ENCODE peak calls at places on chromosomes 6 and 20, in eight cellular contexts. S is fibroblast of lung, P is pancreas, D is heart left ventricle, T is WERI-Rb-1, K is mammary epithelial cell, M is PC-3, W is GM23338. Q is an unnamed sample.

GRCh38 chr6:157486632-157487031 is 105.6 kb downstream of the ZDHHC14 start:
- DNase-seq in S (no peak), P (no peak), D (no peak), T (no peak), K (no peak), M (no peak), W (no peak), Q (no peak)

GRCh38 chr6:132275253-132275970 is 125.9 kb downstream of the MOXD1 start:
- DNase-seq in S (no peak), P (no peak), D (no peak), T (no peak), K (no peak), M (no peak), W (peak), Q (no peak)

GRCh38 chr6:37822851-37823682 is 3.5 kb downstream of the ZFAND3 start:
- DNase-seq in S (no peak), P (no peak), D (no peak), T (no peak), K (peak), M (peak), W (peak), Q (no peak)

GRCh38 chr6:13357551-13358075 is 29.3 kb upstream of the TBC1D7 start:
- DNase-seq in S (peak), P (no peak), D (no peak), T (no peak), K (no peak), M (no peak), W (peak), Q (no peak)

GRCh38 chr6:154542747-154543146 is 32.3 kb upstream of the CNKSR3 start:
- DNase-seq in S (no peak), P (no peak), D (no peak), T (no peak), K (no peak), M (no peak), W (peak), Q (no peak)

GRCh38 chr6:12115492-12115891 is 103.4 kb downstream of the HIVEP1 start:
- DNase-seq in S (no peak), P (no peak), D (no peak), T (no peak), K (no peak), M (no peak), W (no peak), Q (no peak)

GRCh38 chr20:61328906-61329558 is 77.0 kb downstream of the CDH4 start:
- DNase-seq in S (peak), P (no peak), D (no peak), T (no peak), K (no peak), M (no peak), W (no peak), Q (peak)

GRCh38 chr6:13444604-13445003 is 42.8 kb downstream of the GFOD1 start:
- DNase-seq in S (no peak), P (no peak), D (no peak), T (no peak), K (no peak), M (no peak), W (no peak), Q (no peak)

GRCh38 chr20:32336918-32337347 is 21.2 kb upstream of the ASXL1 start:
- DNase-seq in S (peak), P (no peak), D (no peak), T (no peak), K (no peak), M (peak), W (peak), Q (no peak)

GRCh38 chr20:49515588-49515987 is 33.1 kb upstream of the KCNB1 start:
- DNase-seq in S (no peak), P (no peak), D (no peak), T (no peak), K (no peak), M (no peak), W (no peak), Q (no peak)

GRCh38 chr6:131059486-131059885 is 3.6 kb downstream of the EPB41L2 start:
- DNase-seq in S (peak), P (no peak), D (no peak), T (no peak), K (no peak), M (peak), W (no peak), Q (no peak)

GRCh38 chr20:991850-992249 is 10.3 kb downstream of the RSPO4 start:
- DNase-seq in S (no peak), P (no peak), D (no peak), T (no peak), K (no peak), M (no peak), W (peak), Q (no peak)

GRCh38 chr6:107398005-107398404 is 61.4 kb downstream of the PDSS2 start:
- DNase-seq in S (no peak), P (no peak), D (no peak), T (no peak), K (no peak), M (no peak), W (no peak), Q (no peak)

GRCh38 chr20:5143856-5144255 is 17.0 kb downstream of the CDS2 start:
- DNase-seq in S (no peak), P (no peak), D (no peak), T (no peak), K (no peak), M (no peak), W (no peak), Q (no peak)

GRCh38 chr6:147322299-147323162 is 118.3 kb downstream of the STXBP5 start:
- DNase-seq in S (peak), P (no peak), D (no peak), T (no peak), K (no peak), M (no peak), W (no peak), Q (no peak)

GRCh38 chr6:118372413-118372812 is 175.7 kb upstream of the PLN start:
- DNase-seq in S (peak), P (no peak), D (peak), T (peak), K (peak), M (no peak), W (no peak), Q (no peak)

GRCh38 chr6:84258866-84259265 is 31.4 kb upstream of the CEP162 start:
- DNase-seq in S (no peak), P (no peak), D (no peak), T (no peak), K (no peak), M (no peak), W (no peak), Q (no peak)

GRCh38 chr6:87971605-87972262 is 75.9 kb upstream of the SPACA1 start:
- DNase-seq in S (no peak), P (no peak), D (no peak), T (peak), K (no peak), M (no peak), W (no peak), Q (no peak)

GRCh38 chr6:87965806-87966205 is 81.8 kb upstream of the SPACA1 start:
- DNase-seq in S (no peak), P (no peak), D (no peak), T (no peak), K (no peak), M (no peak), W (no peak), Q (no peak)

GRCh38 chr6:87972279-87972678 is 75.4 kb upstream of the SPACA1 start:
- DNase-seq in S (no peak), P (no peak), D (no peak), T (no peak), K (no peak), M (no peak), W (no peak), Q (no peak)

GRCh38 chr6:87968435-87969278 is 79.0 kb upstream of the SPACA1 start:
- DNase-seq in S (peak), P (no peak), D (no peak), T (no peak), K (no peak), M (peak), W (peak), Q (no peak)
- TF ChIP-seq CTCF in S (no peak), P (no peak), D (no peak), T (no peak), K (no peak), M (no peak), W (peak), Q (no peak)

GRCh38 chr6:43050981-43051380 is 2.7 kb downstream of the CUL7 start:
- DNase-seq in S (no peak), P (no peak), D (no peak), T (no peak), K (no peak), M (no peak), W (no peak), Q (no peak)

GRCh38 chr6:43053545-43054205 is at the start of gene CUL7:
- DNase-seq in S (peak), P (peak), D (peak), T (peak), K (peak), M (peak), W (peak), Q (peak)

GRCh38 chr6:43052842-43053544 is 658 bp downstream of the CUL7 start:
- DNase-seq in S (peak), P (peak), D (peak), T (no peak), K (peak), M (no peak), W (peak), Q (no peak)

GRCh38 chr6:43054206-43054943 is 724 bp upstream of the CUL7 start:
- DNase-seq in S (no peak), P (no peak), D (no peak), T (no peak), K (no peak), M (no peak), W (peak), Q (no peak)

GRCh38 chr6:43052225-43052841 is 1.3 kb downstream of the CUL7 start:
- DNase-seq in S (no peak), P (no peak), D (no peak), T (no peak), K (no peak), M (no peak), W (no peak), Q (no peak)
- H3K27ac ChIP-seq in S (no peak), P (no peak), D (peak), T (peak), K (no peak), M (no peak), W (peak), Q (no peak)

DNA sequence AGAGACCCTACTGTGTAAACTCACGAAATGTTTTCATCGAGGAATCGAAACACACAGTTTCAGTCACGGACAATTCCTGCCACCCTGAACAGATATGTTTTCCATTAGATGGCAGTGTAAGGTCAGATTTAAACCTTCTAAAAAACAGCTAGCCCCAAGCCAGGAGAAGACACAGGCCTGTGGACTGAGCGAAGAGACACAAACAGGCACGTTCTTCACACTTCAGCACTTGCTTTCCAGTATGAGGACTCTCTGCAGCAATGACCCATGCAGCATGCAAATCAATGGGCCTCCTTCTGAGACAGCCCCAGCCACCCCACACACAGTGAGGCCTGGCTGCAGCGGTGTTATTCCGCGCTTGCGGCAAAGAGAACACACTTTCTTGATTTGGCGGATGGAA is 31.9 kb downstream of the HUS1B start:
- DNase-seq in S (peak), P (no peak), D (no peak), T (no peak), K (no peak), M (peak), W (peak), Q (no peak)
- TF ChIP-seq CTCF in S (peak), P (no peak), D (peak), T (peak), K (no peak), M (peak), W (peak), Q (no peak)

GRCh38 chr20:56808732-56809131 is 179.6 kb downstream of the TFAP2C start:
- DNase-seq in S (no peak), P (no peak), D (no peak), T (no peak), K (peak), M (no peak), W (no peak), Q (no peak)
- H3K27ac ChIP-seq in S (no peak), P (no peak), D (no peak), T (no peak), K (peak), M (no peak), W (no peak), Q (no peak)

GRCh38 chr6:86192123-86192522 is 549.4 kb upstream of the SYNCRIP start:
- DNase-seq in S (peak), P (peak), D (no peak), T (peak), K (peak), M (peak), W (peak), Q (no peak)
- TF ChIP-seq CTCF in S (no peak), P (peak), D (peak), T (peak), K (peak), M (peak), W (peak), Q (peak)

GRCh38 chr6:2861071-2861821 is 19.6 kb upstream of the SERPINB1 start:
- DNase-seq in S (no peak), P (no peak), D (no peak), T (no peak), K (no peak), M (no peak), W (no peak), Q (no peak)

GRCh38 chr6:2858678-2859324 is 17.1 kb upstream of the SERPINB1 start:
- DNase-seq in S (no peak), P (no peak), D (no peak), T (no peak), K (no peak), M (no peak), W (no peak), Q (no peak)

GRCh38 chr6:2857185-2857579 is 15.5 kb upstream of the SERPINB1 start:
- DNase-seq in S (no peak), P (no peak), D (no peak), T (no peak), K (no peak), M (no peak), W (no peak), Q (no peak)

GRCh38 chr6:2857580-2858337 is 16.1 kb upstream of the SERPINB1 start:
- DNase-seq in S (peak), P (no peak), D (peak), T (no peak), K (no peak), M (peak), W (no peak), Q (peak)

DNA sequence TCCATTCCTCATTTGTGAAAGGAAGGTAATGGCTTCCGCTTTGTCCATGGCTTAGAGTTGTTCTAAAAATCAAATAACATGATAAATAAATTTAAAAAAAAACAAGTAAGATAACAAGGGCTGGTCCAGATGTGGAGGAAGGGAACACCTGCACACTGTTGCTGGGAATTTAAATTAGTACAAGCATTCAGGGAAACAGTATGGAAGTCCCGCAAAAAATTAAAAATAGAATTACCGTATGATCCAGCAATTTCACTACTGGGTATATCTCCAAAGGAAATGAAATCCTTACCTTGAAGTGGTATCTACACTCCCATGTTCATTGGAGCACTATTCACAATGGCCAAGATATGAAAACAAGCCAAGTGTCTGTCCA is 17.6 kb upstream of the SERPINB1 start:
- DNase-seq in S (no peak), P (no peak), D (no peak), T (no peak), K (no peak), M (no peak), W (no peak), Q (no peak)
- H3K27ac ChIP-seq in S (no peak), P (no peak), D (peak), T (no peak), K (no peak), M (no peak), W (no peak), Q (peak)

DNA sequence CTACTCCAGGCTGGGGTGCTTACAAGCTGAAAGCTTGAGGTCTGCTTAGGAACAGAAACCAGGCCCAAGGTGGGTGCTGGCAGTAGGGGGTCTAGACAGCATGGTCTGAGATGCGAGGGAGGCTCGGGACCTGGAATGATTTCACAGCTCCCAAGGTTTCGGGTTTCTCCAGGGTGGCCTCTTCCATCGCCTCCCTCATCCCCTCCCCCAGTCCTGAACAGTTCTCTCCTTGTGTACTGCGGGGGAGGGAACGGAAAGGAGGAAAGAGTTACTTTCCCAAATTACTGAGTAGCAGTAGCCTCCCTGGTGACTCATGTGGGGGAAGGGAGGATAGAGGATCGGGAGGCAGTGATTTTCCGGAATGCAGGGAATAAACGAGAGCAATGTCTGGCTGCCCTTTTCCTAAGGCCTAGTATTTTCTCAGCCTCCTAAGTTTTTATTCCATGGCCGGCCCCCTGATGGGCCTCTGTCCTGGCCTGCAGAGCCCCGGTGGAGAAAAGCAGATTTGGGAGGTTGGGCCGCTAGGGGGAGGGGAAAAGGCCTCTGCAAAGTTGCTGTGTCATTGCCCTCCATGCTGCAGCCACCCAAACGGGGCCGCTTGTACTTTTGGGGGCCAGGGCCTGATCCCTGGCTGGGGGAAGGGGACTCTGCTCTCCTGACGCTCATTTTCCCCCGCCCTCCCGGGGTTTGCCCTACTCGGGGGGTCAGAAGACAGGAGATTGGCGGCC is 1.5 kb downstream of the BRD2 start:
- DNase-seq in S (peak), P (peak), D (peak), T (peak), K (peak), M (peak), W (peak), Q (peak)
- TF ChIP-seq CTCF in S (peak), P (no peak), D (peak), T (peak), K (no peak), M (peak), W (peak), Q (peak)

DNA sequence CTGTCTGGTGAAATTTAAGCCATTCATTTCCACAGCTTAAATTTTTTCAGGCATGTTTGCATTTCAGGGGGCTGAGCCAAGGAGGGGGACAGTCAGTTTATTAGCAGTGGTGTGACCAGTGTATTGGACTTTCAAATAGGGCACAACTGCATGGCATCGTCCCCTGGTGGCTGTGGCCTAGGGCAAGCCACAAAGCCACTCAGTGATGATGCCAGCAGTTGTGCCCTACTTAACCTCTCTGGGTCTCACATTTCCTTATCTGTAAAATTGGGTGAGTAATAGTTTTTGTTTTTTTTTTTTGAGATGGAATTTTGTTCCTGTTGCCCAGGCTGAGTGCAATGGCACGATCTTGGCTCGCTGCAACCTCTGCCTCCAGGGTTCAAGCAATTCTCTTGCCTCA is 48.0 kb downstream of the CDC5L start:
- DNase-seq in S (no peak), P (no peak), D (no peak), T (no peak), K (no peak), M (no peak), W (no peak), Q (no peak)
- H3K27ac ChIP-seq in S (no peak), P (no peak), D (no peak), T (no peak), K (no peak), M (no peak), W (no peak), Q (no peak)

GRCh38 chr20:37158248-37158647 is 20.9 kb upstream of the RPN2 start:
- DNase-seq in S (no peak), P (no peak), D (no peak), T (no peak), K (no peak), M (no peak), W (no peak), Q (no peak)
- TF ChIP-seq CTCF in S (no peak), P (no peak), D (no peak), T (no peak), K (no peak), M (no peak), W (no peak), Q (no peak)

GRCh38 chr6:25278557-25278913 is 639 bp upstream of the CARMIL1 start:
- DNase-seq in S (no peak), P (no peak), D (no peak), T (peak), K (no peak), M (no peak), W (peak), Q (no peak)
- H3K27ac ChIP-seq in S (no peak), P (peak), D (no peak), T (no peak), K (peak), M (peak), W (peak), Q (no peak)

Q was measured in right lobe of liver.